ENCODE peak calls at places on chromosomes 13 and 19, in ten cellular contexts. O, W, N, H, U, L, I, V, A and G are unnamed samples.

GRCh38 chr13:95641961-95642621 is 2.4 kb downstream of the DZIP1 start:
- DNase-seq in O (peak), W (peak), N (peak), H (peak), U (no peak), L (peak), I (peak), V (no peak), A (no peak), G (peak)

GRCh38 chr13:23608704-23609413 is 38.6 kb downstream of the TNFRSF19 start:
- DNase-seq in O (no peak), W (peak), N (no peak), H (peak), U (no peak), L (peak), I (peak), V (no peak), A (no peak), G (no peak)

GRCh38 chr19:38559428-38560401 is 58.0 kb downstream of the MAP4K1 start:
- DNase-seq in O (no peak), W (no peak), N (no peak), H (no peak), U (peak), L (peak), I (no peak), V (no peak), A (no peak), G (peak)

GRCh38 chr19:2769218-2769617 is 13.9 kb downstream of the SGTA start:
- DNase-seq in O (no peak), W (no peak), N (no peak), H (no peak), U (no peak), L (no peak), I (no peak), V (no peak), A (no peak), G (no peak)

GRCh38 chr13:34435338-34435737 is 506.7 kb upstream of the NBEA start:
- DNase-seq in O (no peak), W (peak), N (no peak), H (no peak), U (no peak), L (peak), I (no peak), V (no peak), A (no peak), G (no peak)

GRCh38 chr13:38530492-38530891 is 156.4 kb upstream of the FREM2 start:
- DNase-seq in O (no peak), W (peak), N (peak), H (no peak), U (no peak), L (peak), I (no peak), V (no peak), A (no peak), G (peak)

GRCh38 chr13:60642552-60642951 is 245.5 kb downstream of the TDRD3 start:
- DNase-seq in O (no peak), W (no peak), N (no peak), H (no peak), U (no peak), L (peak), I (no peak), V (no peak), A (no peak), G (no peak)

GRCh38 chr13:100214886-100215285 is 126.0 kb downstream of the PCCA start:
- DNase-seq in O (no peak), W (peak), N (peak), H (no peak), U (no peak), L (peak), I (no peak), V (no peak), A (peak), G (peak)

GRCh38 chr13:87368639-87369038 is 302.5 kb upstream of the SLITRK5 start:
- DNase-seq in O (no peak), W (no peak), N (no peak), H (no peak), U (no peak), L (no peak), I (no peak), V (no peak), A (no peak), G (no peak)

GRCh38 chr13:109213714-109214113 is 572.7 kb downstream of the IRS2 start:
- DNase-seq in O (no peak), W (no peak), N (no peak), H (no peak), U (no peak), L (peak), I (no peak), V (no peak), A (no peak), G (peak)

GRCh38 chr19:33408116-33408515 is 34.6 kb downstream of the CEBPG start:
- DNase-seq in O (no peak), W (no peak), N (no peak), H (no peak), U (no peak), L (no peak), I (no peak), V (no peak), A (no peak), G (no peak)

GRCh38 chr13:71320452-71320851 is 546.6 kb downstream of the DACH1 start:
- DNase-seq in O (no peak), W (peak), N (no peak), H (no peak), U (peak), L (peak), I (no peak), V (peak), A (no peak), G (peak)

GRCh38 chr19:37007587-37008220 is 70.5 kb upstream of the ZNF420 start:
- DNase-seq in O (peak), W (peak), N (no peak), H (no peak), U (no peak), L (peak), I (peak), V (no peak), A (no peak), G (no peak)

GRCh38 chr19:12992729-12993128 is 2.5 kb upstream of the NFIX start:
- DNase-seq in O (no peak), W (no peak), N (no peak), H (no peak), U (no peak), L (no peak), I (no peak), V (no peak), A (no peak), G (no peak)

GRCh38 chr19:46613525-46613924 is 11.4 kb downstream of the PTGIR start:
- DNase-seq in O (no peak), W (no peak), N (no peak), H (no peak), U (no peak), L (no peak), I (peak), V (no peak), A (no peak), G (no peak)

GRCh38 chr19:11797491-11797890 is 832 bp upstream of the ZNF491 start:
- DNase-seq in O (peak), W (peak), N (peak), H (peak), U (peak), L (peak), I (peak), V (peak), A (no peak), G (peak)

GRCh38 chr19:42368765-42369164 is 21.3 kb downstream of the CNFN start:
- DNase-seq in O (no peak), W (no peak), N (no peak), H (no peak), U (no peak), L (no peak), I (no peak), V (no peak), A (no peak), G (no peak)

GRCh38 chr19:19054939-19055440 is 8.8 kb upstream of the SLC25A42 start:
- DNase-seq in O (no peak), W (no peak), N (no peak), H (no peak), U (no peak), L (no peak), I (peak), V (no peak), A (no peak), G (no peak)

GRCh38 chr13:18959229-18959628 is 222.4 kb downstream of the TUBA3C start:
- DNase-seq in O (no peak), W (no peak), N (no peak), H (no peak), U (no peak), L (no peak), I (no peak), V (no peak), A (no peak), G (no peak)

GRCh38 chr19:54436031-54436523 is 12.9 kb upstream of the LENG8 start:
- DNase-seq in O (no peak), W (no peak), N (no peak), H (no peak), U (no peak), L (no peak), I (no peak), V (no peak), A (no peak), G (no peak)

GRCh38 chr13:48818495-48818961 is 157.2 kb upstream of the FNDC3A start:
- DNase-seq in O (no peak), W (peak), N (peak), H (peak), U (no peak), L (peak), I (no peak), V (no peak), A (no peak), G (peak)

GRCh38 chr13:98181106-98181815 is 4.2 kb upstream of the RNF113B start:
- DNase-seq in O (no peak), W (no peak), N (no peak), H (no peak), U (no peak), L (no peak), I (no peak), V (no peak), A (no peak), G (no peak)

GRCh38 chr13:42485272-42485671 is 88.7 kb upstream of the TNFSF11 start:
- DNase-seq in O (no peak), W (no peak), N (no peak), H (no peak), U (no peak), L (no peak), I (no peak), V (no peak), A (no peak), G (peak)

GRCh38 chr13:87827479-87827878 is 156.3 kb downstream of the SLITRK5 start:
- DNase-seq in O (no peak), W (peak), N (no peak), H (no peak), U (no peak), L (no peak), I (no peak), V (no peak), A (no peak), G (peak)

GRCh38 chr13:40149611-40150283 is 494.3 kb downstream of the COG6 start:
- DNase-seq in O (no peak), W (peak), N (peak), H (peak), U (no peak), L (peak), I (no peak), V (no peak), A (peak), G (peak)

GRCh38 chr19:7440188-7440975 is 48.5 kb downstream of the PEX11G start:
- DNase-seq in O (no peak), W (no peak), N (no peak), H (no peak), U (no peak), L (no peak), I (no peak), V (no peak), A (no peak), G (no peak)

GRCh38 chr13:36261976-36262375 is 35.6 kb downstream of the CCDC169 start:
- DNase-seq in O (no peak), W (peak), N (peak), H (no peak), U (no peak), L (peak), I (no peak), V (no peak), A (no peak), G (no peak)

GRCh38 chr19:39400997-39401548 is 5.6 kb upstream of the ZFP36 start:
- DNase-seq in O (no peak), W (no peak), N (no peak), H (no peak), U (no peak), L (no peak), I (peak), V (no peak), A (peak), G (no peak)

GRCh38 chr13:96993660-96994029 is 631 bp downstream of the OXGR1 start:
- DNase-seq in O (no peak), W (no peak), N (no peak), H (no peak), U (no peak), L (no peak), I (no peak), V (no peak), A (no peak), G (no peak)

GRCh38 chr13:36370108-36370429 is 23.9 kb upstream of the SPART start:
- DNase-seq in O (no peak), W (no peak), N (peak), H (no peak), U (no peak), L (no peak), I (peak), V (no peak), A (no peak), G (no peak)

GRCh38 chr13:30577381-30577780 is 40.3 kb upstream of the USPL1 start:
- DNase-seq in O (no peak), W (peak), N (peak), H (no peak), U (peak), L (peak), I (no peak), V (peak), A (no peak), G (peak)

DNA sequence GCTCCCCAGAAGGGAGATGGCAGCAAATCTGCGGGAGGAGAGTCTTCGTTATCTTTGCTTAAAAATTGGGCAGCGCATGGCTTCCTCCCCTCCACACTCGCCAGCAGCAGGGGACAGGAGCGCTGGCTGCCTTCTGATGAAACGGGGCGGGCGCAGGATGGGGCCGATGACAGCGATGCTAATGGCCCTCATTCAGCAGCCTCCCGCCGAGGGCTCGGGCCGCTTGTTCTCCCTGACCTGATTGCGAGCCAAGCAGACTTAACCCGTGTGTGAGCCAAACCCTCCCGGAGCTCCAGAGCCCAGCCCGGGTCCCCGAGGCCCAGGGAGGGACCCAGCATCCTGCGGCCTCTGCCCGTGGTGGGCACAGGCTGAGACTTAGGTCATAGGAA is 90.3 kb downstream of the KDM4B start:
- DNase-seq in O (no peak), W (no peak), N (no peak), H (no peak), U (no peak), L (no peak), I (no peak), V (no peak), A (no peak), G (no peak)
- H3K4me3 ChIP-seq in O (no peak), W (no peak), N (no peak), H (peak), U (no peak), L (no peak), I (no peak), V (no peak), A (no peak), G (no peak)

DNA sequence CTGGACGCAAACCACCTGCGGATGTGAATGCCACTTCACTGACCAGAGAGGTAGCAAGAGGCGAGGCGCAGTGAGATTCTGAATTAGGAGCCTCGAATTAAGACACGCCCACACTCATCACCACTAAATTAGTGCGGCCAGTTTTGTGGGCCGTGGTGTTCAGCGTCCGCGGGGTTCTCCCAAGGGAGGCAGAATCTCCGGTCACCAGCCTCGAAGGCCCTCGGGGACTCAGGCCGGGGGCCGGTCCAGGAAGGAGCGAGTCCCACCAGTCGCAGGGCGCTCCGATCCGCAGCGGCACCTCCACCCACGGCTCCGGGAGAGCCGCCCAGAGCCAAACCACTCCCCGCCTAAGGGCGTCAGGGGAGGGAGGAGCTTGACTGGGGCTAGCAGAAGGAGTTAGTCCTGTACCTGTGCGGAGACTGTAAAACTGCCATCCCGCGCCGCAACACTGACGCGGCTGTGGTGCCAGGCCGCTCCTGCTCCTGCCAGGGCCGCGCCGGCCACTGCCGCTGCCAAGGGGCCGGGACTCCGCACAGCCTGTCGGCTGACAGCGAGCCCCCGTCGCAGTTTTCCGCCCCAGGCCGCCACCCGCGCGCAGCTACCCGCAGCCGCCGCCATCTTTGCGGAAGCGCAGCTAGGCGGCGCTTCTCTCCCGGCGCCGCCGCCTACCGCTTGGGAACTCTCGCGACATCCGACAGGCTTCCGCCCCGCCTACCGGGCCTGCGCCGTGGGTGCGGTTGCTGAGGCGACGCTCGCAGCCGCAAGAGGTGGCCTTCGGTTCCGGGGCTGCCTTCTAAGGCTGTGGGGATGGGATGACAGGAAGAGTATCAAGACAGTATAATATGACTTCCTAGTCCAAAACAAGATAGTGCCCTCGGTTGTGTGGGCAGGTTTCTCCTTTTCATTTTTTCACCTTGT is at the start of gene MICU2:
- DNase-seq in O (peak), W (peak), N (peak), H (peak), U (peak), L (peak), I (peak), V (peak), A (peak), G (peak)
- TF ChIP-seq CTCF in O (peak), W (no peak), N (no peak), H (no peak), U (no peak), L (no peak), I (no peak), V (peak), A (no peak), G (no peak)

GRCh38 chr13:103350147-103350546 is 283.9 kb upstream of the SLC10A2 start:
- DNase-seq in O (no peak), W (no peak), N (no peak), H (no peak), U (no peak), L (no peak), I (no peak), V (no peak), A (no peak), G (no peak)
- H3K4me3 ChIP-seq in O (no peak), W (no peak), N (no peak), H (no peak), U (no peak), L (no peak), I (no peak), V (no peak), A (no peak), G (no peak)

DNA sequence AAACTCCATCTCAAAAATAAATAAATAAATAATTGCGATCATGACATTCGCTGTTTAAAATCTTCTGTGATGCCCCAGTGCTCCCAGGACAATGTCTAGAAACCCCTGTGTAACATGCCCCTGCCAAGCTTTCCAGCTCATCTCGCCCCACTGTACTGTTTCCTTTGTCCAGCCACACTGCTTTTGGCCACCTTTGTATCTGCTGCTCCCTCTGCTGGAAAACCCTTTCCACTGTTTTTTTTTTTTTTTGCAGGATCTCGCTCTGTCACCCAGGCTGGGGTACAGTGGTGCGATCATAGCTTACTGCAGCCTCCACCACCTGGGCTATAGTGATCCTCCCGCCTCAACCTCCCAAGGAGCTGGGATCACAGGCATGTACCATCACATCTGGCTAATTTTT is 7.5 kb downstream of the PLAUR start:
- DNase-seq in O (no peak), W (no peak), N (no peak), H (no peak), U (no peak), L (peak), I (no peak), V (no peak), A (no peak), G (no peak)
- TF ChIP-seq CTCF in O (no peak), W (peak), N (peak), H (no peak), U (peak), L (peak), I (peak), V (peak), A (peak), G (peak)

DNA sequence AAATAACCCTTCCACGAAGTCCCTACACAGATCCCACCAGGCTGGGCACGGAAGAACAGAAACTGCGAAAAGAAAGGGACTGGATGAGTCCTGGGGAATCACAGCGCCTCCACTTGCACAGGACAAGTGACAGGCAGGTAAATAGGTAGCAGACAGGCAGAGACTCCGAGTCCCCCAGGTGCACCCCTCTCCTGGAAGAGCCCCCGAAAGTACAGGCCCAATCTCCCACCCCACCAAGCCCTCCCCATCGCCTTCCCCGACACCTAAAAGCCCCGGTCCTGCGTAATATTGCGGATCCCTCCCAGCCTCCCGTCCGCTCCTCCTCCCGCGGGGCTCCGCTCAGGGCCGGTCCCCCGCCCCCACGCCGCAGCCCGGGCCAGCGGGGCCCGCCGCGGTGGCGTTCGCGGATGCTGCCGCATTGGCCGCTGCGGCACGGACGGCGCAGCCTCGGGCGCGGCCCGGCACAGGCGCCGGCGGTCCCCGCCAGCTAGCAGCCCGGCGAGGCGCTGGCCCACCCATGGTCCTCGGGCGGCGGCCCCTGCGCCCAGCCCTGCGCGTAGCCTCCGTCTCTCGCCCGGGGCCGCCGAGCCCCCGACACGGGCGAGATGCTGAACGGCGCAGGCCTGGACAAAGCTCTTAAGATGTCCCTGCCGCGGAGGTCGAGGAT is at the start of gene ATP8A2:
- DNase-seq in O (no peak), W (no peak), N (no peak), H (no peak), U (no peak), L (no peak), I (no peak), V (no peak), A (no peak), G (no peak)
- H3K4me3 ChIP-seq in O (no peak), W (no peak), N (peak), H (peak), U (no peak), L (peak), I (peak), V (no peak), A (peak), G (peak)

DNA sequence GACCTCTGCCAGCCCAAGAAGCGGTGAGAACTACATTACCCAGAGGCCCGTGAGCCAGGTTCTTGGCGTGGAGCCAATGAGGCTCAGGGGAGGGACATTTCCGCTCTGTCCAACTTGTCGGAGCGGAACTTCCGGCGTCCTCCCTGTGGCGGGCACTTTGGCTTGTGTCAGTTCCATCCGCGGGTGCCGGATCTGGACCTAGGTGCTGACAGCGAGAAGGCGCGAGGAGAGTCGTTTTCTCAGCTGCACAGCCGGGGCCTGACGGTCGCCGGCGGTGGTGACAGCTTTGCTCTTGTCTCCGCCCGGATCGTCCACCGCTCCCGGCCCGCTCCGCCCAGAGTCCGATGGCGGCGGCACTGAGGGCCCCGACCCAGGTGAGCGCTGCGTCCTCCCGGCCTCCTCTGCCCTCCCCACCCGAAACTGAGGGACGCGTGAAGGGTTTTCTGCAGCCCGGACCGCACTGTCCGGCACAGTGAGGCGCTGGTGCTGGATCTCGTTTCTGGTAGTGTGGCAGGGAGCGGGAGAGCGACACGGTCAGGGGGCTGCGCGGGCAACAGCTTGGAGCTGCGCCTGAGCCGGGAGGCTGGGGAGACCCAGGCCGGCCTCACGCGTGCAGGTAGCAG is at the start of gene ZNF530:
- DNase-seq in O (peak), W (peak), N (peak), H (peak), U (peak), L (peak), I (peak), V (peak), A (peak), G (peak)
- TF ChIP-seq CTCF in O (no peak), W (no peak), N (no peak), H (no peak), U (no peak), L (no peak), I (no peak), V (no peak), A (no peak), G (no peak)